ENCODE peak calls at places on chromosomes 3 and 15, in four cellular contexts. T, Y, F and Z are unnamed samples.

GRCh38 chr15:57172925-57173324 is 203.4 kb upstream of the CGNL1 start:
- DNase-seq in Y (no peak), T (no peak), F (no peak), Z (peak; percentile 57)

GRCh38 chr15:42392309-42393024 is 33.2 kb downstream of the CAPN3 start:
- DNase-seq in T (no peak), F (no peak), Y (no peak), Z (no peak)

GRCh38 chr3:78647735-78648134 is 1120.1 kb downstream of the ROBO1 start:
- DNase-seq in T (no peak), Y (no peak), F (no peak), Z (no peak)

GRCh38 chr3:21043139-21043538 is 707.9 kb downstream of the ZNF385D start:
- DNase-seq in F (no peak), T (no peak), Y (no peak), Z (no peak)

GRCh38 chr3:8737823-8738222 is 4.2 kb downstream of the CAV3 start:
- DNase-seq in T (no peak), Y (no peak), F (no peak), Z (no peak)

GRCh38 chr3:27340524-27340923 is 28.7 kb downstream of the NEK10 start:
- DNase-seq in Y (no peak), T (no peak), F (no peak), Z (no peak)

GRCh38 chr3:16203031-16203430 is 28.6 kb downstream of the GALNT15 start:
- DNase-seq in F (no peak), T (peak; percentile 41), Y (no peak), Z (peak; percentile 30)

GRCh38 chr3:160852856-160853255 is 96.8 kb downstream of the PPM1L start:
- DNase-seq in T (no peak), F (no peak), Y (no peak), Z (no peak)

GRCh38 chr3:127033786-127034185 is 50.9 kb downstream of the PLXNA1 start:
- DNase-seq in F (no peak), T (no peak), Y (no peak), Z (no peak)

GRCh38 chr3:123660900-123661299 is 76.0 kb upstream of the HACD2 start:
- DNase-seq in F (no peak), Y (no peak), T (no peak), Z (peak; percentile 99)

GRCh38 chr3:56737001-56737400 is 53.9 kb upstream of the TASOR start:
- DNase-seq in F (no peak), T (no peak), Y (no peak), Z (no peak)

GRCh38 chr15:93656041-93656440 is 567.0 kb upstream of the RGMA start:
- DNase-seq in T (no peak), F (no peak), Y (no peak), Z (no peak)

GRCh38 chr15:52019394-52020252 is 604 bp downstream of the MAPK6 start:
- DNase-seq in Y (no peak), F (peak; percentile 74), T (no peak), Z (peak; percentile 82)

GRCh38 chr15:63111481-63111880 is 10.2 kb upstream of the LACTB start:
- DNase-seq in Y (no peak), F (no peak), T (no peak), Z (no peak)

GRCh38 chr3:143171656-143172055 is 52.1 kb downstream of the CHST2 start:
- DNase-seq in F (no peak), T (no peak), Y (no peak), Z (peak; percentile 64)

GRCh38 chr3:98679986-98680385 is 83.2 kb upstream of the ST3GAL6 start:
- DNase-seq in Y (no peak), T (no peak), F (no peak), Z (no peak)

GRCh38 chr3:122392868-122393844 is 9.2 kb downstream of the FAM162A start:
- DNase-seq in F (peak; percentile 70), Y (no peak), T (no peak), Z (peak; percentile 60)

GRCh38 chr15:67070892-67071664 is 5.7 kb downstream of the SMAD3 start:
- DNase-seq in Y (no peak), T (no peak), F (no peak), Z (peak; percentile 59)

GRCh38 chr15:62533687-62534086 is 368.6 kb upstream of the C2CD4B start:
- DNase-seq in Y (no peak), F (no peak), T (no peak), Z (no peak)

GRCh38 chr15:77810180-77810579 is 177.5 kb upstream of the LINGO1 start:
- DNase-seq in F (no peak), T (no peak), Y (no peak), Z (no peak)

GRCh38 chr3:70392227-70392626 is 79.8 kb upstream of the MDFIC2 start:
- DNase-seq in F (no peak), T (no peak), Y (no peak), Z (no peak)

GRCh38 chr3:113615976-113616375 is 80.5 kb downstream of the USF3 start:
- DNase-seq in F (no peak), T (no peak), Y (no peak), Z (no peak)

GRCh38 chr15:57671636-57672035 is 34.9 kb upstream of the POLR2M start:
- DNase-seq in T (no peak), Y (no peak), F (no peak), Z (no peak)

GRCh38 chr3:154229217-154229590 is 95.1 kb downstream of the DHX36 start:
- DNase-seq in Y (no peak), T (peak; percentile 50), F (no peak), Z (peak; percentile 15)

GRCh38 chr15:39211108-39211979 is 369.5 kb upstream of the THBS1 start:
- DNase-seq in Y (no peak), F (no peak), T (no peak), Z (no peak)

DNA sequence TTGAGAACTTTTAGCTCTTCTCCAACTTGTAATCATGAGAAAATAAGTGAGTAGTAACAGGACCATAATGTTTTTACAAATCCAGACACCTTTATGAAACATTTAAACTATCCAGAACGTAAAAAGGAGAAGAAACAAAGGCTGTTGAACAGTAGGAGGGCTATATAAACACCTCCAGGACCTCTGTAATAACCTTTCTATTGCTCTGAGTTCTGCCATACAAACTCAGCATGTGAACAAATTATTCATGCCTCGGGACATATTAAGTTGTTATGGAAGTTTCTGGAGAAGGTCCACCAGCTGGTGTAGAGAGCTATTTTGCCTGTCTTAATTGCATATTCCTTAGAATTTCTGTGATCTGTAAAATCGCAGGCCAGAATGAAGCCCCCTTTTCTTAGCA is 256.3 kb downstream of the UBE2E2 start:
- DNase-seq in T (no peak), Y (no peak), F (no peak), Z (no peak)
- TF ChIP-seq CTCF in T (no peak), Y (no peak), F (no peak), Z (no peak)

DNA sequence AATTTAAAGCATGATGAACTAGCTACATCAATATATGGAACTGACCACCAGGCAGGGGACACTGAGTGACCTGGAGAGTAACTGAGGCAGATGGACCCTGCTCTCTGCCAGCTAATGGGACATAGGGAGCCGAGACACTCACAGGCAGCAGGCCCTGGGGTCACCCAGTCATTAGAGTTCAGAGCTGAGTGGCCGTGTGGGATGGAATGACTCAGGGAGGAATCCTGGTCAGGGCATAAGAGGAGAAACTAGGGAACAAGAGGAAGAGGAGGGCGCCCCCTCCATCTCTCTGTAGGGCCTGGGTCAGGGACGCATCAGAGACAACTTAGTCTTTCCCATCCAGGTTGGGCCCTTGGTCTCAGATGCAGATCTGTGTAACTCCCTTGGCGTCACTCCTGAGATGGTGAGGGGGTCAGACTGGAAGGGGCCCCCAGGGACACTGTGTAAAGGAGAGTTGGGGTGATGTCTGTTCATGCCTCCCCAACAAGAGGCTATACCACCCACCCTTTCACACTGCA is 39.8 kb downstream of the CCDC12 start:
- DNase-seq in F (no peak), T (no peak), Y (no peak), Z (no peak)
- H3K79me2 ChIP-seq in F (peaks cover 96% of the 10 kb centered on the region), T (peaks cover 49% of the 10 kb centered on the region), Y (peaks cover 57% of the 10 kb centered on the region), Z (peaks cover 39% of the 10 kb centered on the region)

GRCh38 chr3:179673522-179673921 is 20.7 kb downstream of the USP13 start:
- DNase-seq in T (no peak), F (no peak), Y (no peak), Z (no peak)
- H3K4me3 ChIP-seq in T (peak overlapping the region; percentile 25), F (no peak overlapping the region), Y (no peak overlapping the region), Z (no peak overlapping the region)

DNA sequence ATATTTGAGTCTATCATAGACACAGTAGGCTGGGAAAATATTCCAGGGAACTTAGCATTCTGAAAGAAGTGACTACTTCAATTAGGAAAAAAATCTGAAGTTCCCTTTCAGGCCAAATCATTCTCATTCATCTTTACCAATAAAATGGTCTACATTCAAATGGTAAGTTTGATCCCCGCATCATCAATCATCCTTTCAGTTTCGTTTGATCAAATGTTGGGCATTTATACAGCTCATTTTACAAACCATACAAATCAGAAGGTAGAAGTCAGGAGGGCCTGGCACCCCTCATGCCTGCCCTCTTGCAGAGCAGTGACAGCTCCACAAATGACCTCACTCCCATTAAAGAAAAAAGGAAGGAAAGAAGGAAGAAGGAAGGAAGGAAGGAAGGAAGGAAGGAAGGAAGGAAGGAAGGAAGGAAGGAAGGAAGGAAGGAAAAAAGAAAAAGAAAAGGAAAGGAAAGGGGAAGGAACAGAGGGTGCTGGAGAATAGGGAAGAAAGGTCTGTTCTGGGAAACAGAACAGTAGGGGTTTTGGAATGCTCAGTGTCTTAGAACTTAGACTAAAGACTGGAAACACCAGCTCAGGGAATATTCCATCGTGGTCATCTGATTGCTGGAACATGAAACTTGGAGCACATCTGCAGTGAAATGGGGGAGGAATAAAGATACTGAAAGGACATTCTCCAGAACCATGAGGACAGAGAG is 86.1 kb downstream of the XXYLT1 start:
- DNase-seq in Y (no peak), F (no peak), T (no peak), Z (no peak)
- TF ChIP-seq CTCF in Y (no peak), F (no peak), T (no peak), Z (no peak)